ENCODE peak calls at places on chromosomes 2 and 18, in five cellular contexts. O is Right ventricle myocardium superior, D is osteocyte, B is WTC11, S is PC-9. R is an unnamed sample.

GRCh38 chr2:16755377-16755776 is 89.7 kb upstream of the CYRIA start:
- DNase-seq in O (peak; percentile 57), S (no peak), B (no peak), D (no peak), R (peak; percentile 67)

GRCh38 chr2:30763151-30763660 is 44.0 kb downstream of the CAPN13 start:
- DNase-seq in O (no peak), S (no peak), D (no peak), B (no peak), R (no peak)

GRCh38 chr2:102064679-102065674 is 73.2 kb downstream of the IL1R2 start:
- DNase-seq in D (peak; percentile 66), S (no peak), O (no peak), B (no peak), R (no peak)

GRCh38 chr2:54166121-54166773 is 50.8 kb downstream of the ACYP2 start:
- DNase-seq in D (no peak), O (no peak), S (no peak), B (no peak), R (no peak)

GRCh38 chr2:220916931-220917330 is 655.2 kb downstream of the EPHA4 start:
- DNase-seq in D (no peak), B (no peak), O (no peak), S (no peak), R (no peak)

GRCh38 chr2:163419000-163419575 is 316.7 kb downstream of the FIGN start:
- DNase-seq in D (no peak), B (no peak), S (no peak), O (no peak), R (no peak)

GRCh38 chr2:55856936-55857335 is 66.6 kb downstream of the EFEMP1 start:
- DNase-seq in D (no peak), O (no peak), S (peak; percentile 97), B (no peak), R (no peak)

GRCh38 chr2:57906152-57906732 is 140.4 kb upstream of the VRK2 start:
- DNase-seq in B (no peak), D (no peak), S (peak; percentile 52), O (no peak), R (no peak)

GRCh38 chr2:81327916-81328315 is 1023.4 kb upstream of the LRRTM1 start:
- DNase-seq in B (no peak), O (no peak), S (no peak), D (no peak), R (no peak)

GRCh38 chr2:112644155-112644932 is 1.4 kb upstream of the SLC20A1 start:
- DNase-seq in D (no peak), S (peak; percentile 98), O (no peak), B (no peak), R (no peak)

GRCh38 chr2:130864830-130865229 is 28.1 kb downstream of the ARHGEF4 start:
- DNase-seq in D (no peak), O (peak; percentile 71), S (peak; percentile 89), B (no peak), R (no peak)

GRCh38 chr18:46067431-46068007 is 4.5 kb downstream of the PSTPIP2 start:
- DNase-seq in B (no peak), O (no peak), D (no peak), S (peak; percentile 55), R (no peak)

GRCh38 chr2:7015007-7015950 is 98.1 kb downstream of the RNF144A start:
- DNase-seq in D (peak; percentile 60), S (no peak), B (no peak), O (no peak), R (no peak)

GRCh38 chr2:129233751-129234406 is 745.6 kb upstream of the RAB6C start:
- DNase-seq in D (no peak), O (no peak), B (no peak), S (no peak), R (no peak)

GRCh38 chr2:239369631-239370161 is 31.1 kb downstream of the HDAC4 start:
- DNase-seq in O (no peak), S (no peak), D (no peak), B (no peak), R (no peak)

GRCh38 chr2:112904883-112905282 is 6.1 kb upstream of the IL37 start:
- DNase-seq in O (no peak), D (no peak), S (no peak), B (no peak), R (no peak)

GRCh38 chr18:49250819-49251388 is 209.5 kb downstream of the DYM start:
- DNase-seq in O (no peak), D (no peak), S (no peak), B (no peak), R (no peak)

GRCh38 chr2:46460241-46460921 is 19.0 kb upstream of the TMEM247 start:
- DNase-seq in D (peak; percentile 72), B (no peak), O (peak; percentile 85), S (no peak), R (peak; percentile 86)

GRCh38 chr2:207408086-207408794 is 121.5 kb upstream of the CREB1 start:
- DNase-seq in S (peak; percentile 78), D (no peak), O (no peak), B (no peak), R (no peak)

GRCh38 chr2:5188636-5189035 is 503.5 kb upstream of the SOX11 start:
- DNase-seq in O (no peak), D (no peak), S (no peak), B (no peak), R (no peak)

GRCh38 chr18:35582899-35583558 is 1.5 kb downstream of the GALNT1 start:
- DNase-seq in D (no peak), O (no peak), S (peak; percentile 61), B (no peak), R (no peak)

GRCh38 chr2:146161256-146161882 is 1641.5 kb upstream of the ZEB2 start:
- DNase-seq in S (no peak), B (no peak), D (no peak), O (no peak), R (no peak)

GRCh38 chr2:217839750-217840107 is 163.1 kb downstream of the TNS1 start:
- DNase-seq in O (peak; percentile 41), D (no peak), S (no peak), B (no peak), R (no peak)

GRCh38 chr2:101150306-101151140 is 659 bp downstream of the TBC1D8 start:
- DNase-seq in B (peak; percentile 57), O (peak; percentile 55), S (no peak), D (no peak), R (peak; percentile 79)

GRCh38 chr2:207772844-207773205 is 3.1 kb upstream of the FZD5 start:
- DNase-seq in B (no peak), D (no peak), O (no peak), S (no peak), R (no peak)

GRCh38 chr2:20213651-20214565 is 11.0 kb downstream of the SDC1 start:
- DNase-seq in O (no peak), B (no peak), D (no peak), S (no peak), R (no peak)

GRCh38 chr2:102801858-102802699 is 40.2 kb downstream of the TMEM182 start:
- DNase-seq in O (no peak), D (no peak), B (no peak), S (no peak), R (no peak)

GRCh38 chr2:67436221-67436620 is 39.1 kb downstream of the ETAA1 start:
- DNase-seq in B (no peak), S (no peak), D (no peak), O (no peak), R (no peak)

GRCh38 chr2:62826141-62826540 is 120.6 kb downstream of the EHBP1 start:
- DNase-seq in B (no peak), S (no peak), D (no peak), O (no peak), R (no peak)

GRCh38 chr2:152497481-152498052 is 162.6 kb downstream of the FMNL2 start:
- DNase-seq in S (peak; percentile 96), D (no peak), O (no peak), B (no peak), R (no peak)

GRCh38 chr2:133802366-133802765 is 234.1 kb upstream of the NCKAP5 start:
- DNase-seq in B (no peak), S (no peak), D (no peak), O (no peak), R (no peak)

GRCh38 chr2:38323623-38324022 is 53.5 kb downstream of the ATL2 start:
- DNase-seq in D (no peak), B (no peak), S (no peak), O (no peak), R (no peak)

GRCh38 chr2:120343433-120344105 is 2.4 kb upstream of the INHBB start:
- DNase-seq in B (peak; percentile 90), O (peak; percentile 91), S (peak; percentile 80), D (peak; percentile 91), R (peak; percentile 91)

GRCh38 chr2:117470311-117471095 is 344.0 kb upstream of the DDX18 start:
- DNase-seq in B (peak; percentile 71), D (no peak), S (no peak), O (no peak), R (no peak)

GRCh38 chr2:235445116-235445515 is 48.7 kb upstream of the AGAP1 start:
- DNase-seq in O (no peak), S (no peak), D (no peak), B (no peak), R (no peak)

GRCh38 chr2:233101826-233102225 is 41.7 kb downstream of the INPP5D start:
- DNase-seq in B (no peak), D (no peak), O (no peak), S (no peak), R (no peak)

GRCh38 chr2:33518929-33519328 is 42.5 kb downstream of the RASGRP3 start:
- DNase-seq in S (peak; percentile 67), D (no peak), B (no peak), O (no peak), R (no peak)

GRCh38 chr2:67564626-67565025 is 167.5 kb downstream of the ETAA1 start:
- DNase-seq in S (no peak), O (no peak), B (no peak), D (no peak), R (no peak)